ENCODE peak calls at places on chromosomes 4 and X, in ten cellular contexts. C is cardiac muscle cell, H is A549, K is ovary, O is IMR-90, M is tibial nerve, E is gastrocnemius medialis, D is esophagus muscularis mucosa, V is right atrium auricular region, P is upper lobe of right lung. T is an unnamed sample.
A peak's percentile ranks its signal among the peaks of the same experiment; 100 is the strongest.

GRCh38 chrX:275967-276587 is 5.1 kb upstream of the PLCXD1 start:
- DNase-seq in H (peak; percentile 78), V (peak; percentile 78), D (peak; percentile 93), K (no peak), C (peak; percentile 27), O (peak; percentile 37), P (peak; percentile 94), M (peak; percentile 69), E (peak; percentile 51), T (peak; percentile 19)

GRCh38 chrX:120603707-120604358 is at the start of gene MCTS1:
- DNase-seq in V (peak; percentile 85), P (peak; percentile 87), H (peak; percentile 98), C (peak; percentile 97), O (peak; percentile 96), D (peak; percentile 92), M (peak; percentile 71), E (peak; percentile 69), K (peak; percentile 70), T (peak; percentile 92)

GRCh38 chrX:21946925-21947641 is 6.6 kb downstream of the SMS start:
- DNase-seq in C (peak; percentile 51), M (no peak), V (no peak), D (no peak), O (peak; percentile 64), H (no peak), P (no peak), E (no peak), K (no peak), T (no peak)

GRCh38 chr4:70667710-70668535 is 1.6 kb upstream of the JCHAIN start:
- DNase-seq in O (peak; percentile 45), K (no peak), P (no peak), H (no peak), D (no peak), C (peak; percentile 81), V (no peak), M (no peak), E (no peak), T (no peak)

GRCh38 chr4:69831646-69832325 is 28.2 kb downstream of the SULT1E1 start:
- DNase-seq in E (no peak), M (no peak), H (no peak), P (no peak), C (no peak), O (no peak), D (no peak), V (no peak), K (no peak), T (no peak)

GRCh38 chrX:16807548-16807947 is 21.3 kb downstream of the TXLNG start:
- DNase-seq in V (no peak), K (no peak), E (no peak), M (no peak), O (peak; percentile 38), D (no peak), C (peak; percentile 51), H (peak; percentile 12), P (no peak), T (no peak)

GRCh38 chr4:109276482-109277095 is 25.9 kb downstream of the COL25A1 start:
- DNase-seq in V (no peak), P (no peak), C (no peak), K (no peak), M (no peak), H (no peak), O (no peak), E (no peak), D (no peak), T (no peak)

GRCh38 chr4:99301376-99302164 is 10.8 kb upstream of the ADH1A start:
- DNase-seq in P (no peak), O (peak; percentile 32), C (peak; percentile 61), D (no peak), M (no peak), V (no peak), K (no peak), H (no peak), E (no peak), T (peak; percentile 65)

GRCh38 chr4:100169796-100170485 is 20.3 kb downstream of the DDIT4L start:
- DNase-seq in V (no peak), C (no peak), M (no peak), H (no peak), E (no peak), K (no peak), P (no peak), D (no peak), O (peak; percentile 32), T (no peak)

GRCh38 chr4:154205471-154205870 is 286.1 kb downstream of the DCHS2 start:
- DNase-seq in C (no peak), H (no peak), M (no peak), D (no peak), P (no peak), K (no peak), O (no peak), E (no peak), V (no peak), T (no peak)

GRCh38 chr4:3305610-3306371 is 13.0 kb downstream of the RGS12 start:
- DNase-seq in K (no peak), O (peak; percentile 62), E (no peak), H (no peak), P (peak; percentile 49), C (peak; percentile 18), V (no peak), M (no peak), D (no peak), T (no peak)

GRCh38 chrX:154040307-154040756 is 20.6 kb upstream of the IRAK1 start:
- DNase-seq in P (no peak), M (no peak), O (peak; percentile 87), K (no peak), E (no peak), V (no peak), H (no peak), D (no peak), C (peak; percentile 84), T (no peak)

GRCh38 chrX:136806891-136807410 is 26.2 kb upstream of the ARHGEF6 start:
- DNase-seq in P (no peak), M (no peak), H (no peak), C (no peak), O (no peak), E (no peak), K (no peak), V (no peak), D (no peak), T (no peak)

GRCh38 chr4:147117400-147117799 is 171.7 kb upstream of the TTC29 start:
- DNase-seq in C (peak; percentile 76), E (no peak), P (no peak), D (no peak), H (no peak), O (no peak), K (peak; percentile 41), V (no peak), M (no peak), T (no peak)

GRCh38 chr4:76782837-76783236 is 115.1 kb downstream of the SOWAHB start:
- DNase-seq in D (no peak), C (peak; percentile 73), H (no peak), M (no peak), E (no peak), V (no peak), K (no peak), P (no peak), O (peak; percentile 85), T (no peak)

GRCh38 chr4:168900080-168900479 is 110.0 kb downstream of the CBR4 start:
- DNase-seq in H (no peak), M (peak; percentile 58), P (no peak), V (peak; percentile 82), E (peak; percentile 37), C (peak; percentile 45), D (no peak), K (no peak), O (no peak), T (peak; percentile 75)

GRCh38 chr4:96099031-96099430 is 259.1 kb downstream of the PDHA2 start:
- DNase-seq in V (no peak), P (no peak), K (no peak), H (no peak), D (no peak), E (no peak), O (no peak), M (no peak), C (peak; percentile 27), T (no peak)

DNA sequence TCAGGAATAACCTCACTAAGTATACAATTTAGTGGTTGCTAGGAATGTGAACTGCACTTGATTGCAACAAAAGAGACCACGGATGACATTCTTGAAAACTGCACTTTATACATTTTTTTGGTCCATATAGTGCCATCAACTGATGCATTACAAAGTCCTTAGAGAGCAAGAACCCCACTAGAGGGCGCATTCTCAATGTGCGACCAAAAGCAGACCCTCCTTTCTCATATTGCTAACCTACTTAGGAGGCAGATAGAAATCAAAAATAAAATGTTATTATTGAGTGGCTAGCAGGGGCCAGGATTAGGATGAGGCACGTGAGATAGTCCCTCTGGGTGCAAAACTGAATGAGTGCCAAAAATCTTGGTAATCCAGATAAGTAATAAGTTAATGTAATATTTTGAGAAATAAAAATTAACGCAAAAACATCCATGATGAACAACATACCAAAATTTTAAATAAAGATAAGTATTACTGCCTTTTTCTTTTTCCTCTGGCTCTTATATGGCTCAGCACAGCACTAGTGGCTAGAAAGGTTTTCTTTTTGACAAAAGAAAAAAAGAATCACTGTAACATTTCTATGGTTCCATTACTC is 99.0 kb upstream of the IQCM start:
- DNase-seq in P (no peak), D (no peak), O (peak; percentile 68), C (peak; percentile 68), M (peak; percentile 9), K (no peak), H (peak; percentile 57), V (no peak), E (no peak), T (no peak)
- TF ChIP-seq CTCF in P (peak; percentile 57), D (peak; percentile 9), O (peak; percentile 67), C (peak; percentile 90), M (peak; percentile 27), K (no peak), H (peak; percentile 67), V (peak; percentile 59), E (no peak), T (peak; percentile 46)

DNA sequence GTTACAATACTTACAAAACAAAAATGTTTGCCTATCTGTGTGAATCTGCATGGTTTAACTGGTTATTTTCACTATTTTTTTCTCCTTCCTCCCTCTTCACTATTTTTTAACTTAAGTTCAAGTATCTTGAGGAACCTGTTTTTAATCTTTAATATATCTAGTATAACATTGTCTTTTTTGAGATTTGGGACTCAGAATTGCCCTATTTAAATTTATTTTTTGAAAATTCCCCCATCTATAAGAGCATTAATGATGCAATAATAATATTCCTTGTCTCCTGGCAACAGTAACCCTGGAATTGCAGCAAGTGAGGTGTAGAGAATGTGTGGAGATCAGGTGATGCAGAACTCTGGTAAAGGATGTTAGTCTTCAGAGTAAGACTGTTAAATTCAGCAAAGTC is at the start of gene TENT5D:
- DNase-seq in M (no peak), D (no peak), P (no peak), E (no peak), O (no peak), C (no peak), V (no peak), H (no peak), K (no peak), T (no peak)
- H3K9me3 ChIP-seq in M (no peaks in the 10 kb centered on the region), D (no peaks in the 10 kb centered on the region), P (no peaks in the 10 kb centered on the region), E (no peaks in the 10 kb centered on the region), O (no peaks in the 10 kb centered on the region), C (no peaks in the 10 kb centered on the region), V (no peaks in the 10 kb centered on the region), H (no peaks in the 10 kb centered on the region), K (no peaks in the 10 kb centered on the region), T (no peaks in the 10 kb centered on the region)

GRCh38 chr4:73615613-73616012 is 4.6 kb downstream of the RASSF6 start:
- DNase-seq in V (no peak), P (no peak), C (no peak), E (no peak), H (no peak), K (no peak), M (no peak), O (no peak), D (no peak), T (no peak)
- TF ChIP-seq CTCF in V (no peak), P (no peak), C (no peak), E (no peak), H (no peak), K (no peak), M (no peak), O (no peak), D (no peak), T (no peak)

GRCh38 chrX:35841872-35842271 is 43.7 kb downstream of the MAGEB16 start:
- DNase-seq in D (no peak), H (no peak), E (no peak), V (no peak), K (no peak), C (no peak), O (no peak), P (no peak), M (no peak), T (no peak)
- H3K9me3 ChIP-seq in D (no peaks in the 10 kb centered on the region), H (no peaks in the 10 kb centered on the region), E (no peaks in the 10 kb centered on the region), V (no peaks in the 10 kb centered on the region), K (no peaks in the 10 kb centered on the region), C (no peaks in the 10 kb centered on the region), O (no peaks in the 10 kb centered on the region), P (no peaks in the 10 kb centered on the region), M (no peaks in the 10 kb centered on the region), T (no peaks in the 10 kb centered on the region)

T was measured in ascending aorta.